ENCODE peak calls at places on chromosome 10, in six cellular contexts. One of them, this sample, is unnamed.

GRCh38 chr10:92142949-92143348 is 147.9 kb downstream of the CPEB3 start:
- DNase-seq in PC-3: no peak
- DNase-seq in endothelial cell of umbilical vein: no peak
- DNase-seq in mammary epithelial cell: no peak
- DNase-seq in esophagus squamous epithelium: no peak
- DNase-seq in cardiac muscle cell: no peak
- DNase-seq in this sample: no peak

GRCh38 chr10:89086801-89087513 is 96.4 kb downstream of the FAS start:
- DNase-seq in endothelial cell of umbilical vein: no peak
- DNase-seq in esophagus squamous epithelium: no peak
- DNase-seq in cardiac muscle cell: peak
- DNase-seq in PC-3: no peak
- DNase-seq in mammary epithelial cell: no peak
- DNase-seq in this sample: no peak

GRCh38 chr10:11871470-11871869 is 48.3 kb downstream of the PROSER2 start:
- DNase-seq in esophagus squamous epithelium: no peak
- DNase-seq in PC-3: no peak
- DNase-seq in mammary epithelial cell: no peak
- DNase-seq in cardiac muscle cell: peak
- DNase-seq in endothelial cell of umbilical vein: peak
- DNase-seq in this sample: no peak

GRCh38 chr10:46079831-46080585 is 33.9 kb upstream of the MSMB start:
- DNase-seq in mammary epithelial cell: no peak
- DNase-seq in endothelial cell of umbilical vein: no peak
- DNase-seq in esophagus squamous epithelium: no peak
- DNase-seq in cardiac muscle cell: peak
- DNase-seq in PC-3: no peak
- DNase-seq in this sample: no peak

GRCh38 chr10:96588060-96588554 is 1.3 kb upstream of the TM9SF3 start:
- DNase-seq in endothelial cell of umbilical vein: no peak
- DNase-seq in PC-3: no peak
- DNase-seq in cardiac muscle cell: no peak
- DNase-seq in esophagus squamous epithelium: no peak
- DNase-seq in mammary epithelial cell: no peak
- DNase-seq in this sample: no peak

GRCh38 chr10:79129361-79129997 is 60.7 kb downstream of the ZMIZ1 start:
- DNase-seq in esophagus squamous epithelium: no peak
- DNase-seq in endothelial cell of umbilical vein: peak
- DNase-seq in cardiac muscle cell: peak
- DNase-seq in PC-3: peak
- DNase-seq in mammary epithelial cell: no peak
- DNase-seq in this sample: peak

GRCh38 chr10:5975641-5976473 is 1.5 kb downstream of the IL15RA start:
- DNase-seq in endothelial cell of umbilical vein: peak
- DNase-seq in esophagus squamous epithelium: no peak
- DNase-seq in PC-3: no peak
- DNase-seq in mammary epithelial cell: no peak
- DNase-seq in cardiac muscle cell: peak
- DNase-seq in this sample: no peak

GRCh38 chr10:127151981-127152699 is 44.3 kb downstream of the INSYN2A start:
- DNase-seq in esophagus squamous epithelium: no peak
- DNase-seq in endothelial cell of umbilical vein: no peak
- DNase-seq in cardiac muscle cell: peak
- DNase-seq in PC-3: peak
- DNase-seq in mammary epithelial cell: peak
- DNase-seq in this sample: no peak

GRCh38 chr10:80186364-80187012 is 18.8 kb downstream of the ANXA11 start:
- DNase-seq in endothelial cell of umbilical vein: no peak
- DNase-seq in mammary epithelial cell: no peak
- DNase-seq in PC-3: no peak
- DNase-seq in esophagus squamous epithelium: no peak
- DNase-seq in cardiac muscle cell: no peak
- DNase-seq in this sample: no peak

GRCh38 chr10:119254355-119254754 is 47.0 kb downstream of the GRK5 start:
- DNase-seq in cardiac muscle cell: no peak
- DNase-seq in PC-3: no peak
- DNase-seq in endothelial cell of umbilical vein: no peak
- DNase-seq in esophagus squamous epithelium: no peak
- DNase-seq in mammary epithelial cell: no peak
- DNase-seq in this sample: no peak

GRCh38 chr10:9858816-9859215 is 1158.9 kb upstream of the CELF2 start:
- DNase-seq in endothelial cell of umbilical vein: no peak
- DNase-seq in mammary epithelial cell: no peak
- DNase-seq in PC-3: no peak
- DNase-seq in esophagus squamous epithelium: no peak
- DNase-seq in cardiac muscle cell: peak
- DNase-seq in this sample: no peak

GRCh38 chr10:33133557-33133956 is 175.5 kb upstream of the ITGB1 start:
- DNase-seq in mammary epithelial cell: peak
- DNase-seq in esophagus squamous epithelium: no peak
- DNase-seq in PC-3: peak
- DNase-seq in endothelial cell of umbilical vein: no peak
- DNase-seq in cardiac muscle cell: no peak
- DNase-seq in this sample: no peak

GRCh38 chr10:121085386-121085785 is 234.2 kb downstream of the WDR11 start:
- DNase-seq in mammary epithelial cell: no peak
- DNase-seq in esophagus squamous epithelium: no peak
- DNase-seq in endothelial cell of umbilical vein: no peak
- DNase-seq in PC-3: no peak
- DNase-seq in cardiac muscle cell: no peak
- DNase-seq in this sample: no peak

GRCh38 chr10:90817173-90817889 is 40.5 kb downstream of the HTR7 start:
- DNase-seq in mammary epithelial cell: peak
- DNase-seq in esophagus squamous epithelium: no peak
- DNase-seq in PC-3: no peak
- DNase-seq in cardiac muscle cell: peak
- DNase-seq in endothelial cell of umbilical vein: no peak
- DNase-seq in this sample: no peak

GRCh38 chr10:129031233-129032150 is 435.5 kb upstream of the MGMT start:
- DNase-seq in esophagus squamous epithelium: no peak
- DNase-seq in PC-3: peak
- DNase-seq in cardiac muscle cell: peak
- DNase-seq in mammary epithelial cell: peak
- DNase-seq in endothelial cell of umbilical vein: peak
- DNase-seq in this sample: peak

GRCh38 chr10:19782430-19783089 is 33.7 kb upstream of the PLXDC2 start:
- DNase-seq in esophagus squamous epithelium: no peak
- DNase-seq in PC-3: no peak
- DNase-seq in mammary epithelial cell: no peak
- DNase-seq in cardiac muscle cell: no peak
- DNase-seq in endothelial cell of umbilical vein: no peak
- DNase-seq in this sample: no peak

GRCh38 chr10:97332586-97333350 is 1.8 kb downstream of the FRAT2 start:
- DNase-seq in esophagus squamous epithelium: no peak
- DNase-seq in cardiac muscle cell: peak
- DNase-seq in mammary epithelial cell: peak
- DNase-seq in endothelial cell of umbilical vein: peak
- DNase-seq in PC-3: peak
- DNase-seq in this sample: peak

GRCh38 chr10:121159670-121160069 is 308.5 kb downstream of the WDR11 start:
- DNase-seq in endothelial cell of umbilical vein: no peak
- DNase-seq in cardiac muscle cell: no peak
- DNase-seq in mammary epithelial cell: peak
- DNase-seq in esophagus squamous epithelium: no peak
- DNase-seq in PC-3: peak
- DNase-seq in this sample: no peak

GRCh38 chr10:28962768-28963167 is 285.4 kb downstream of the BAMBI start:
- DNase-seq in mammary epithelial cell: no peak
- DNase-seq in endothelial cell of umbilical vein: no peak
- DNase-seq in cardiac muscle cell: no peak
- DNase-seq in PC-3: no peak
- DNase-seq in esophagus squamous epithelium: no peak
- DNase-seq in this sample: no peak

GRCh38 chr10:71703577-71703976 is 16.0 kb downstream of the C10orf105 start:
- DNase-seq in esophagus squamous epithelium: no peak
- DNase-seq in endothelial cell of umbilical vein: no peak
- DNase-seq in PC-3: no peak
- DNase-seq in mammary epithelial cell: no peak
- DNase-seq in cardiac muscle cell: no peak
- DNase-seq in this sample: no peak

GRCh38 chr10:490891-491571 is 198.4 kb downstream of the DIP2C start:
- DNase-seq in cardiac muscle cell: peak
- DNase-seq in PC-3: no peak
- DNase-seq in endothelial cell of umbilical vein: no peak
- DNase-seq in mammary epithelial cell: no peak
- DNase-seq in esophagus squamous epithelium: no peak
- DNase-seq in this sample: no peak

GRCh38 chr10:34825433-34825832 is 10.3 kb upstream of the PARD3 start:
- DNase-seq in cardiac muscle cell: no peak
- DNase-seq in PC-3: no peak
- DNase-seq in esophagus squamous epithelium: no peak
- DNase-seq in mammary epithelial cell: no peak
- DNase-seq in endothelial cell of umbilical vein: no peak
- DNase-seq in this sample: no peak

GRCh38 chr10:11068861-11069633 is 51.4 kb downstream of the CELF2 start:
- DNase-seq in cardiac muscle cell: no peak
- DNase-seq in mammary epithelial cell: no peak
- DNase-seq in esophagus squamous epithelium: no peak
- DNase-seq in endothelial cell of umbilical vein: no peak
- DNase-seq in PC-3: no peak
- DNase-seq in this sample: no peak

GRCh38 chr10:131929122-131929845 is 28.5 kb downstream of the PPP2R2D start:
- DNase-seq in endothelial cell of umbilical vein: no peak
- DNase-seq in cardiac muscle cell: no peak
- DNase-seq in PC-3: no peak
- DNase-seq in mammary epithelial cell: no peak
- DNase-seq in esophagus squamous epithelium: no peak
- DNase-seq in this sample: no peak

DNA sequence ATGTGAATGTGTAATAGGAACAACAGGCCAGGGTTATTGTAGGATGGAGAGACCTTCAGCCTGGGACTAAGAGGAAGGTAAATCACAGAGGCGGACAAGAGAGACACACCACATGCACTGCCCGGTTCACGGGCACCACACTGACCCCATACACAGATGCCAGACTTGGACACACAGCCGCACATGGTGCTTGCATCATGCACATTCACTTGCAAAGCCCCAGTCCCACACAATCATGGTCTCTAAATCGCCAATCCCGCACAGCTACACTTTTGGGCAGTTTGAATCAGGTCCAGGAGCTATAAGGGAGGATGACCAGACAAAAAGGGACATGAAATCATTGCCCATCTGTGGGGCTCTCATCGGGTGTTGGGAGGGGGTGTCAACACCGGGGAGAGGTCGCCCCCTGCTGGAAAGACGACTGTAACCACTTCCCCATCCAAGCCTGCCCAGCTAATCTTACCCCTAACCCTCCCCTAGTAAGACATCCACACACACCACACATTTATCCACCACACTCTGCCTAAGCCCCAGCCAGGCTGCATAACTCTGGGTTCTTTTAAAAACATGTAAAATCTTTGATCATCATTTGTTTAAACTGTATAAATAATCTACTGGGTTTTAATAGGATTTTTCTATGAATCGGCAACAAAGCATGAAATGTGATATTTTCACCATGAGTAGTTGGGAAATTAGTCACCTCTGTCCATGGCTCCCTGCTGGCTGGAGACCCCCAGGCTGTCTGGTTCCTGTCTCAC is 40.5 kb upstream of the SLF2 start:
- DNase-seq in mammary epithelial cell: peak
- DNase-seq in esophagus squamous epithelium: no peak
- DNase-seq in PC-3: peak
- DNase-seq in cardiac muscle cell: peak
- DNase-seq in endothelial cell of umbilical vein: peak
- DNase-seq in this sample: peak
- TF ChIP-seq CTCF in mammary epithelial cell: peak
- TF ChIP-seq CTCF in esophagus squamous epithelium: peak
- TF ChIP-seq CTCF in PC-3: peak
- TF ChIP-seq CTCF in cardiac muscle cell: peak
- TF ChIP-seq CTCF in endothelial cell of umbilical vein: peak
- TF ChIP-seq CTCF in this sample: peak

GRCh38 chr10:81843042-81843441 is 32.0 kb upstream of the NRG3 start:
- DNase-seq in esophagus squamous epithelium: no peak
- DNase-seq in mammary epithelial cell: no peak
- DNase-seq in endothelial cell of umbilical vein: peak
- DNase-seq in PC-3: no peak
- DNase-seq in cardiac muscle cell: no peak
- DNase-seq in this sample: no peak
- TF ChIP-seq CTCF in esophagus squamous epithelium: no peak
- TF ChIP-seq CTCF in mammary epithelial cell: no peak
- TF ChIP-seq CTCF in endothelial cell of umbilical vein: peak
- TF ChIP-seq CTCF in PC-3: no peak
- TF ChIP-seq CTCF in cardiac muscle cell: no peak
- TF ChIP-seq CTCF in this sample: no peak

DNA sequence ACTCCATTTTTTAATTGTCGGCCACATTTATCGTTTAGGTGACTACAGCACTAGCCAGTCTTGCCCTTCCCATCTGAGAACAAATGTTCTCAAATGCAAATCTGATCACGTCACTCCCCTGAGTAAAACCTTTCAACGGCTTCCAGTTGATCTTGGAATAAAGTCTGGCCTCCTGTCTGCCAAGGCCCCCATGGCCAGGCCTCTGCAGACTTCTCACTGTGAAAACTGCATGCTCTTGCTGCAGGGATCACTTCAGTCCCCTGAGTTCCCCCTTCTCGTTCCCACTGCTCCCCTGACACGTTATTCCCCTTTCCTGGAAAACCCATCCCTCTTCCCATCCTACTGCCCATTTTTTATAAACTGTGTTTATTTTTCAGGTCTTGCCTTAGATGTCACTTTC is 124.1 kb upstream of the NEBL start:
- DNase-seq in endothelial cell of umbilical vein: no peak
- DNase-seq in mammary epithelial cell: no peak
- DNase-seq in esophagus squamous epithelium: no peak
- DNase-seq in PC-3: no peak
- DNase-seq in cardiac muscle cell: no peak
- DNase-seq in this sample: no peak
- TF ChIP-seq CTCF in endothelial cell of umbilical vein: no peak
- TF ChIP-seq CTCF in mammary epithelial cell: no peak
- TF ChIP-seq CTCF in esophagus squamous epithelium: no peak
- TF ChIP-seq CTCF in PC-3: no peak
- TF ChIP-seq CTCF in cardiac muscle cell: no peak
- TF ChIP-seq CTCF in this sample: no peak

DNA sequence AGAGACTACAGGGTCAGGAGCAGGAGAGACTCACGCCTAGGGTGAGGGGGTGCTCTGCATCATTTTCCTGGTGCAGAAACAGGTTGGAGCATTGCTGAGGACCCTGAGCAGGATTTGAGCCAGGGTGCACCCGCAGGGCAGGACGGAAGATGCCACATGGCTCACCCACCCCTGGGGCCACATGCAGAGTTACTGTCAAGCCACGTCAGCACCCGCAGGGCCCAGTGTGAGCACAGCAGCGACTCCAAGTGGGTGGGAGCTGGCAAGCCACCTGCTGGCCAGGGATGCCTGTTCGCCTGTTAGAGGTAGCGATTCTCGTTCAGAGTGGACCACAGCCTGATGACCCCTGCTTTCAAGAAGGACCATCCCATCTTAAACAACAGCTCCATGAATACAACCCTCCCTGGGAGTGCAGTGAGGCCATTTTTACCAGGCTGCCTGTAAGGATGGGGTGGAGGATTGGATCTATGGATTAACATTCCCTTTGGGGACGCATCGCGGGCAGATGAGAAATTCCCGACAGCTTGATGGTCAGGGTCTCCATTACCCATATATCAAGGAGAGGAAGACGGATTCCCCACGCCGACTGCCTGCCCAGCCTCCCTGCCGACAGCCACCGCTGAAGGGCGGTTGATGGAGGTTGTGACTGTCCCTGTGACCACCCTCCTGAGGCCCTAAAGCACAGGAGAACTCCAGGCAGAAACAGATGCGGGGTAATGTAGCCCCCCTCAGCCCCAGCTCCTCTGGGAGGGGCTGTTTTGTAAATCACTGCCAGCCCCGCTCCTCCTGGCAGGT is 101.1 kb upstream of the RET start:
- DNase-seq in endothelial cell of umbilical vein: no peak
- DNase-seq in PC-3: peak
- DNase-seq in mammary epithelial cell: no peak
- DNase-seq in esophagus squamous epithelium: no peak
- DNase-seq in cardiac muscle cell: no peak
- DNase-seq in this sample: no peak
- TF ChIP-seq CTCF in endothelial cell of umbilical vein: no peak
- TF ChIP-seq CTCF in PC-3: peak
- TF ChIP-seq CTCF in mammary epithelial cell: peak
- TF ChIP-seq CTCF in esophagus squamous epithelium: no peak
- TF ChIP-seq CTCF in cardiac muscle cell: no peak
- TF ChIP-seq CTCF in this sample: no peak